ENCODE peak calls at places on chromosomes 7 and 10, in four cellular contexts. One of them, this sample, is unnamed.

GRCh38 chr7:127209886-127210285 is 42.9 kb downstream of the GRM8 start:
- ATAC-seq in SK-N-SH treated with all-trans-retinoic acid at 6 μM for 48 hours: no peak
- ATAC-seq in left ventricle myocardium superior: no peak
- ATAC-seq in Panc1: no peak
- ATAC-seq in this sample: no peak

GRCh38 chr10:94274142-94274787 is 88.5 kb downstream of the NOC3L start:
- ATAC-seq in SK-N-SH treated with all-trans-retinoic acid at 6 μM for 48 hours: no peak
- ATAC-seq in left ventricle myocardium superior: peak; percentile 97
- ATAC-seq in Panc1: no peak
- ATAC-seq in this sample: peak; percentile 93

GRCh38 chr10:93475871-93476270 is 6.3 kb downstream of the MYOF start:
- ATAC-seq in SK-N-SH treated with all-trans-retinoic acid at 6 μM for 48 hours: no peak
- ATAC-seq in left ventricle myocardium superior: no peak
- ATAC-seq in Panc1: peak; percentile 81
- ATAC-seq in this sample: no peak

GRCh38 chr7:118072893-118073674 is 110.9 kb upstream of the LSM8 start:
- ATAC-seq in SK-N-SH treated with all-trans-retinoic acid at 6 μM for 48 hours: no peak
- ATAC-seq in left ventricle myocardium superior: no peak
- ATAC-seq in Panc1: no peak
- ATAC-seq in this sample: no peak

GRCh38 chr7:74222851-74223710 is 13.3 kb downstream of the LAT2 start:
- ATAC-seq in SK-N-SH treated with all-trans-retinoic acid at 6 μM for 48 hours: peak; percentile 5
- ATAC-seq in left ventricle myocardium superior: no peak
- ATAC-seq in Panc1: peak; percentile 34
- ATAC-seq in this sample: no peak

GRCh38 chr7:26694713-26695112 is 169.7 kb downstream of the SKAP2 start:
- ATAC-seq in SK-N-SH treated with all-trans-retinoic acid at 6 μM for 48 hours: no peak
- ATAC-seq in left ventricle myocardium superior: no peak
- ATAC-seq in Panc1: no peak
- ATAC-seq in this sample: no peak

GRCh38 chr10:454860-455259 is 234.6 kb downstream of the DIP2C start:
- ATAC-seq in SK-N-SH treated with all-trans-retinoic acid at 6 μM for 48 hours: peak; percentile 99
- ATAC-seq in left ventricle myocardium superior: peak; percentile 85
- ATAC-seq in Panc1: peak; percentile 96
- ATAC-seq in this sample: peak; percentile 86

GRCh38 chr10:11173062-11173461 is 155.4 kb downstream of the CELF2 start:
- ATAC-seq in SK-N-SH treated with all-trans-retinoic acid at 6 μM for 48 hours: no peak
- ATAC-seq in left ventricle myocardium superior: no peak
- ATAC-seq in Panc1: no peak
- ATAC-seq in this sample: no peak

GRCh38 chr7:55556031-55556430 is 16.3 kb downstream of the VOPP1 start:
- ATAC-seq in SK-N-SH treated with all-trans-retinoic acid at 6 μM for 48 hours: no peak
- ATAC-seq in left ventricle myocardium superior: no peak
- ATAC-seq in Panc1: no peak
- ATAC-seq in this sample: no peak

GRCh38 chr10:14603539-14604102 is 171.1 kb downstream of the FAM107B start:
- ATAC-seq in SK-N-SH treated with all-trans-retinoic acid at 6 μM for 48 hours: peak; percentile 7
- ATAC-seq in left ventricle myocardium superior: no peak
- ATAC-seq in Panc1: peak; percentile 50
- ATAC-seq in this sample: peak; percentile 35

GRCh38 chr7:91068136-91068795 is 196.0 kb upstream of the FZD1 start:
- ATAC-seq in SK-N-SH treated with all-trans-retinoic acid at 6 μM for 48 hours: peak; percentile 47
- ATAC-seq in left ventricle myocardium superior: no peak
- ATAC-seq in Panc1: no peak
- ATAC-seq in this sample: no peak

GRCh38 chr7:105650382-105650729 is 69.1 kb upstream of the EFCAB10 start:
- ATAC-seq in SK-N-SH treated with all-trans-retinoic acid at 6 μM for 48 hours: peak; percentile 9
- ATAC-seq in left ventricle myocardium superior: no peak
- ATAC-seq in Panc1: no peak
- ATAC-seq in this sample: no peak

GRCh38 chr10:84195044-84195830 is 900 bp downstream of the CDHR1 start:
- ATAC-seq in SK-N-SH treated with all-trans-retinoic acid at 6 μM for 48 hours: no peak
- ATAC-seq in left ventricle myocardium superior: no peak
- ATAC-seq in Panc1: peak; percentile 23
- ATAC-seq in this sample: no peak

GRCh38 chr7:157690058-157690832 is 353.4 kb downstream of the DNAJB6 start:
- ATAC-seq in SK-N-SH treated with all-trans-retinoic acid at 6 μM for 48 hours: peak; percentile 59
- ATAC-seq in left ventricle myocardium superior: no peak
- ATAC-seq in Panc1: no peak
- ATAC-seq in this sample: peak; percentile 9

GRCh38 chr7:123784263-123784662 is 35.5 kb upstream of the WASL start:
- ATAC-seq in SK-N-SH treated with all-trans-retinoic acid at 6 μM for 48 hours: no peak
- ATAC-seq in left ventricle myocardium superior: peak; percentile 91
- ATAC-seq in Panc1: no peak
- ATAC-seq in this sample: peak; percentile 90

GRCh38 chr7:114711244-114711643 is 210.7 kb upstream of the MDFIC start:
- ATAC-seq in SK-N-SH treated with all-trans-retinoic acid at 6 μM for 48 hours: no peak
- ATAC-seq in left ventricle myocardium superior: no peak
- ATAC-seq in Panc1: no peak
- ATAC-seq in this sample: no peak

GRCh38 chr7:135328053-135328452 is 94.4 kb downstream of the STRA8 start:
- ATAC-seq in SK-N-SH treated with all-trans-retinoic acid at 6 μM for 48 hours: no peak
- ATAC-seq in left ventricle myocardium superior: no peak
- ATAC-seq in Panc1: no peak
- ATAC-seq in this sample: no peak

GRCh38 chr10:92697663-92698511 is 8.1 kb downstream of the HHEX start:
- ATAC-seq in SK-N-SH treated with all-trans-retinoic acid at 6 μM for 48 hours: no peak
- ATAC-seq in left ventricle myocardium superior: no peak
- ATAC-seq in Panc1: no peak
- ATAC-seq in this sample: no peak

GRCh38 chr10:102227050-102227449 is 951 bp downstream of the ELOVL3 start:
- ATAC-seq in SK-N-SH treated with all-trans-retinoic acid at 6 μM for 48 hours: no peak
- ATAC-seq in left ventricle myocardium superior: no peak
- ATAC-seq in Panc1: no peak
- ATAC-seq in this sample: no peak

GRCh38 chr7:94183289-94183749 is 179.2 kb upstream of the BET1 start:
- ATAC-seq in SK-N-SH treated with all-trans-retinoic acid at 6 μM for 48 hours: peak; percentile 99
- ATAC-seq in left ventricle myocardium superior: peak; percentile 94
- ATAC-seq in Panc1: peak; percentile 80
- ATAC-seq in this sample: peak; percentile 93

GRCh38 chr7:98788921-98789320 is 80.9 kb downstream of the TMEM130 start:
- ATAC-seq in SK-N-SH treated with all-trans-retinoic acid at 6 μM for 48 hours: no peak
- ATAC-seq in left ventricle myocardium superior: no peak
- ATAC-seq in Panc1: peak; percentile 24
- ATAC-seq in this sample: no peak

GRCh38 chr7:30708412-30708811 is 26.2 kb upstream of the CRHR2 start:
- ATAC-seq in SK-N-SH treated with all-trans-retinoic acid at 6 μM for 48 hours: no peak
- ATAC-seq in left ventricle myocardium superior: peak; percentile 69
- ATAC-seq in Panc1: no peak
- ATAC-seq in this sample: no peak

GRCh38 chr10:1043532-1043995 is 5.4 kb downstream of the IDI1 start:
- ATAC-seq in SK-N-SH treated with all-trans-retinoic acid at 6 μM for 48 hours: no peak
- ATAC-seq in left ventricle myocardium superior: peak; percentile 57
- ATAC-seq in Panc1: no peak
- ATAC-seq in this sample: peak; percentile 69

GRCh38 chr10:101130984-101131961 is at the start of gene TLX1:
- ATAC-seq in SK-N-SH treated with all-trans-retinoic acid at 6 μM for 48 hours: peak; percentile 61
- ATAC-seq in left ventricle myocardium superior: peak; percentile 78
- ATAC-seq in Panc1: peak; percentile 57
- ATAC-seq in this sample: peak; percentile 52

GRCh38 chr10:97048649-97049427 is 136.9 kb downstream of the SLIT1 start:
- ATAC-seq in SK-N-SH treated with all-trans-retinoic acid at 6 μM for 48 hours: no peak
- ATAC-seq in left ventricle myocardium superior: no peak
- ATAC-seq in Panc1: no peak
- ATAC-seq in this sample: no peak

GRCh38 chr7:100489824-100490223 is 6.1 kb downstream of the NYAP1 start:
- ATAC-seq in SK-N-SH treated with all-trans-retinoic acid at 6 μM for 48 hours: peak; percentile 86
- ATAC-seq in left ventricle myocardium superior: no peak
- ATAC-seq in Panc1: peak; percentile 63
- ATAC-seq in this sample: no peak

GRCh38 chr10:87660484-87661133 is 931 bp downstream of the PAPSS2 start:
- ATAC-seq in SK-N-SH treated with all-trans-retinoic acid at 6 μM for 48 hours: peak; percentile 73
- ATAC-seq in left ventricle myocardium superior: peak; percentile 65
- ATAC-seq in Panc1: no peak
- ATAC-seq in this sample: peak; percentile 52

GRCh38 chr10:43415544-43415943 is 6.6 kb upstream of the HNRNPF start:
- ATAC-seq in SK-N-SH treated with all-trans-retinoic acid at 6 μM for 48 hours: no peak
- ATAC-seq in left ventricle myocardium superior: no peak
- ATAC-seq in Panc1: no peak
- ATAC-seq in this sample: no peak